ENCODE peak calls at places on chromosomes 11 and 22, in seven cellular contexts. I is A549, D is SK-N-SH, J is HCT116, X is GM23338, Y is GM12878, C is Panc1. P is an unnamed sample.

GRCh38 chr11:83222499-83222898 is 29.0 kb downstream of the ANKRD42 start:
- DNase-seq in I (no peak), D (no peak), J (no peak), X (no peak), Y (no peak), C (no peak), P (no peak)

GRCh38 chr11:65279713-65280459 is 18.1 kb downstream of the POLA2 start:
- DNase-seq in I (peak), D (no peak), J (peak), X (no peak), Y (peak), C (peak), P (no peak)

GRCh38 chr11:35619754-35620640 is 1.7 kb downstream of the FJX1 start:
- DNase-seq in I (peak), D (peak), J (no peak), X (peak), Y (no peak), C (no peak), P (no peak)

GRCh38 chr11:15629690-15630321 is 515.1 kb downstream of the INSC start:
- DNase-seq in I (peak), D (no peak), J (peak), X (peak), Y (no peak), C (no peak), P (no peak)

GRCh38 chr11:128757886-128758612 is 64.2 kb downstream of the FLI1 start:
- DNase-seq in I (no peak), D (no peak), J (no peak), X (no peak), Y (peak), C (no peak), P (no peak)

GRCh38 chr11:116946414-116946813 is 109.0 kb upstream of the APOA1 start:
- DNase-seq in I (peak), D (no peak), J (no peak), X (no peak), Y (no peak), C (no peak), P (no peak)

GRCh38 chr11:88275636-88276035 is 61.9 kb downstream of the CTSC start:
- DNase-seq in I (no peak), D (no peak), J (no peak), X (no peak), Y (no peak), C (no peak), P (no peak)

GRCh38 chr11:11408436-11409221 is 55.6 kb upstream of the CSNK2A3 start:
- DNase-seq in I (no peak), D (no peak), J (no peak), X (no peak), Y (no peak), C (no peak), P (no peak)

GRCh38 chr11:113546757-113547507 is 71.7 kb upstream of the DRD2 start:
- DNase-seq in I (no peak), D (no peak), J (no peak), X (no peak), Y (no peak), C (no peak), P (no peak)

GRCh38 chr11:26764315-26764714 is 42.5 kb upstream of the SLC5A12 start:
- DNase-seq in I (no peak), D (no peak), J (no peak), X (no peak), Y (no peak), C (no peak), P (no peak)

GRCh38 chr11:26765323-26765722 is 43.5 kb upstream of the SLC5A12 start:
- DNase-seq in I (no peak), D (no peak), J (no peak), X (no peak), Y (no peak), C (no peak), P (no peak)

GRCh38 chr11:26764825-26765224 is 43.0 kb upstream of the SLC5A12 start:
- DNase-seq in I (no peak), D (no peak), J (no peak), X (no peak), Y (no peak), C (no peak), P (no peak)

GRCh38 chr11:26761382-26761781 is 39.5 kb upstream of the SLC5A12 start:
- DNase-seq in I (no peak), D (no peak), J (no peak), X (no peak), Y (no peak), C (no peak), P (no peak)

DNA sequence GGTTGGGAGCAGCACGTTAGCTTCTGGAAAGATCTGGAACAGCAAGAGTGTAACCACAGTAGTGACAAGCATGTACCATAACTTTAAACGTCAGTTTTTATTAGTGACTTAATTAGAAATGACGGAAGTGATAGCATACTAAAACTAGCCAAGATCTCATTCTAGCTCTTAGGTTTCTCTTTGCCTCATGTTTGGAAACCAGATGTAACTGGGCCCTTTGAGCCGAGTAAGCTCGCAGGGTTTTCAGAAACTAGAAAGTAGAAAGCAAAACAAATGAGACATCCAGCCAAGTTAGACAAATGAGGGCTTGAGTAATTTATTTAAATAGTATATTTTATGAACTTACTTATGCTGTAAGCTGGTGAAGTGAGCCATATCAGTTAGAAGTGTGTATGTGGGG is 40.2 kb upstream of the SLC5A12 start:
- DNase-seq in I (no peak), D (no peak), J (no peak), X (no peak), Y (no peak), C (no peak), P (no peak)
- TF ChIP-seq REST in I (no peak), D (no peak), J (no peak), X (no peak), Y (no peak), C (no peak), P (no peak)

DNA sequence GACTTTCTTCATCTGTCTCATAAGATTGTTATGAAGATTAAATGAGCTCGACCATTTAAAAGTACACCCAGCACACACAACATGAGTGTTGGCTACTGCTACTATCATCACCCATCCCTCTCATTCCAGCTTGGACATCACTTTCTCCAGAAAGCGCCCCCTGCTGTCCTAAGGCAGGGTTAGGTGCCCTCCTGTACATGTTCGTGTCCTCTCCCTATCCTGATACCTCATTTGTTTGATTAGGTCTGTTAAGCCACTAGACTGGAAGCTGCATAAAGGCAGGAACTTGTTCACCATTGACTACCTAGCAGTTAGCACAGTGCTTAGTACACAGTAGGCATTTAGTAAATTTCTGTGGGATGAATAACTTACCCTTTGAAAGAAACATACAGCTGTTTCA is 85.5 kb downstream of the ENTHD1 start:
- DNase-seq in I (peak), D (peak), J (peak), X (peak), Y (no peak), C (no peak), P (peak)
- TF ChIP-seq CTCF in I (no peak), D (peak), J (peak), X (peak), Y (peak), C (peak), P (peak)

DNA sequence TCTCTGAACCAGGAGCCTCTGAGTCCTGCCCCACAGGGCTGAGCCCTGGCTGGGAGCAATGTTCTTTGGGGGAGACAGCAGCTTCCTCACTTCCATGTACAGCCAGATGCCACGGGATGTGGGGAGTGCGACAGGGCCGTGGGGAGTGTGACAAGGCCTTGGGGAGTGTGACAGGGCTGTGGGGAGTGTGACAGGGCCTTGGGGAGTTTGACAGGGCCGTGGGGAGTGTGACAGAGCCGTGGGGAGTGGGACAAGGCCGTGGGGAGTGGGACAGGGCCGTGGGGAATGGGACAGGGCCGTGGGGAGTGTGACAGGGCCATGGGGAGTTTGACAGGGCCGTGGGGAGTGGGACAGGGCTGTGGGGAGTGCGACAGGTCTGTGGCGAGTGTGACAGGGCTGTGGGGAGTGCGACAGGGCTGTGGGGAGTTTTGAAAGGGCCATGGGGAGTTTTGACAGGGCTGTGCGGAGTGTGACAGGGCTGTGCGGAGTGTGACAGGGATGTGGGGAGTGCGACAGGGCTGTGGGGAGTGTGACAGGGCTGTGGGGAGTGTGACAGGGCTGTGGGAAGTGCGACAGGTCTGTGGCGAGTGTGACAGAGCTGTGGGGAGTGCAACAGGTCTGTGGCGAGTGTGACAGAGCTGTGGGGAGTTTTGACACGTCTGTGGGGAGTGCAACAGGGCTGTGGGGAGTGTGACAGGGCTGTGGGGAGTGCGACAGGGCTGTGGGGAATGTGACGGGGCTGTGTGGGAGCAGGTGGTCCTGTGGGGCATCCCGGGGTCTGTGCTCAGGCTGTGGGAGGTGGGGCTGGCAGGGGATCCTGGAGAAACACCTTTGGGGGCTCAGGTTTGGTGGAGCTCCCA is 6.6 kb upstream of the KRTAP5-6 start:
- DNase-seq in I (no peak), D (no peak), J (no peak), X (no peak), Y (no peak), C (no peak), P (no peak)
- TF ChIP-seq REST in I (no peak), D (no peak), J (no peak), X (no peak), Y (no peak), C (no peak), P (no peak)

DNA sequence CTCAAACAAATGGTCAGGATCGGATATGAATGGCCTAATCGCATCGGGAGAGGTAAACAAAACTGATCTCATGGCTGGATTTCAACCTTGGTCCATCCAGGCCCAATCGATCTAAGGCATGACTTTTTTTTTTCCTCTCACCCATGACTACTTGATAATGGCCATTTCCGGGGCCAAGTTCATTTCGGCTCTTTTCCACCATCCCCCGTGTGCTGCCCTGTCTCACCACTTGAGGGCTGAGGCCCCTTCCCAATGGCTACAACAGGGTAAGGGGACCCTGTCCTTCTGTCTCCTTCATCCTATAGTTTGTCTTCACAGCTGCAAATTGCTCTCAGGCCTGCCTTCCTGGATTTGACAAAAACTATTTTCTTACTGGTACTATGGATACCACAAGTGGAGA is 26.7 kb downstream of the GRAP2 start:
- DNase-seq in I (no peak), D (no peak), J (no peak), X (peak), Y (no peak), C (no peak), P (no peak)
- TF ChIP-seq CTCF in I (no peak), D (no peak), J (peak), X (peak), Y (peak), C (no peak), P (no peak)